ENCODE peak calls at places on chromosomes 4 and X, in seven cellular contexts. T is A549, G is ascending aorta, O is A673, P is heart left ventricle, A is right cardiac atrium, N is SJCRH30. K is an unnamed sample.

GRCh38 chr4:146311238-146311970 is 97.1 kb downstream of the REELD1 start:
- DNase-seq in T (no peak), G (no peak), O (peak; percentile 52), P (no peak), A (no peak), N (peak; percentile 74), K (no peak)

GRCh38 chrX:683572-683971 is 53.0 kb downstream of the SHOX start:
- DNase-seq in T (no peak), G (no peak), O (no peak), P (no peak), A (no peak), N (no peak), K (no peak)

GRCh38 chrX:134990475-134991473 is at the start of gene SMIM10:
- DNase-seq in T (peak; percentile 5), G (peak; percentile 78), O (no peak), P (peak; percentile 82), A (peak; percentile 93), N (no peak), K (peak; percentile 83)

GRCh38 chr4:125780159-125780558 is 465.4 kb downstream of the FAT4 start:
- DNase-seq in T (no peak), G (no peak), O (no peak), P (no peak), A (no peak), N (no peak), K (no peak)

GRCh38 chr4:102620697-102621497 is 119.7 kb downstream of the NFKB1 start:
- DNase-seq in T (peak; percentile 82), G (no peak), O (peak; percentile 78), P (no peak), A (peak; percentile 66), N (peak; percentile 53), K (no peak)

GRCh38 chr4:137226900-137227299 is 305.4 kb downstream of the PCDH18 start:
- DNase-seq in T (peak; percentile 8), G (no peak), O (peak; percentile 4), P (no peak), A (no peak), N (no peak), K (no peak)

GRCh38 chr4:6762244-6762615 is 20.3 kb upstream of the KIAA0232 start:
- DNase-seq in T (no peak), G (no peak), O (no peak), P (no peak), A (no peak), N (no peak), K (no peak)

GRCh38 chrX:110284159-110284558 is 33.7 kb downstream of the AMMECR1 start:
- DNase-seq in T (peak; percentile 58), G (no peak), O (no peak), P (no peak), A (no peak), N (no peak), K (no peak)

GRCh38 chr4:89268572-89269180 is 38.9 kb downstream of the GPRIN3 start:
- DNase-seq in T (no peak), G (no peak), O (no peak), P (no peak), A (no peak), N (no peak), K (no peak)

GRCh38 chr4:149972407-149972806 is 105.8 kb upstream of the DCLK2 start:
- DNase-seq in T (no peak), G (no peak), O (peak; percentile 9), P (no peak), A (no peak), N (no peak), K (no peak)

GRCh38 chrX:45851434-45851991 is 650.8 kb upstream of the DIPK2B start:
- DNase-seq in T (peak; percentile 79), G (no peak), O (peak; percentile 75), P (no peak), A (no peak), N (no peak), K (peak; percentile 14)

GRCh38 chr4:166657261-166657660 is 577.0 kb downstream of the SPOCK3 start:
- DNase-seq in T (no peak), G (no peak), O (peak; percentile 5), P (no peak), A (no peak), N (no peak), K (no peak)

GRCh38 chr4:8297141-8297601 is 27.6 kb downstream of the HTRA3 start:
- DNase-seq in T (no peak), G (peak; percentile 52), O (no peak), P (no peak), A (peak; percentile 26), N (no peak), K (peak; percentile 6)

GRCh38 chr4:121690001-121690400 is 6.8 kb downstream of the ANXA5 start:
- DNase-seq in T (no peak), G (no peak), O (no peak), P (no peak), A (no peak), N (no peak), K (no peak)

GRCh38 chr4:815464-816146 is 10.3 kb downstream of the CPLX1 start:
- DNase-seq in T (no peak), G (no peak), O (no peak), P (no peak), A (no peak), N (no peak), K (no peak)

GRCh38 chr4:99749445-99750391 is 66.9 kb upstream of the DAPP1 start:
- DNase-seq in T (no peak), G (no peak), O (no peak), P (no peak), A (no peak), N (no peak), K (no peak)

GRCh38 chrX:65673857-65674350 is 6.5 kb downstream of the MSN start:
- DNase-seq in T (no peak), G (no peak), O (no peak), P (no peak), A (no peak), N (no peak), K (no peak)
- H3K4me1 ChIP-seq in T (peaks cover 93% of the 10 kb centered on the region), G (peaks cover 33% of the 10 kb centered on the region), O (peaks cover 26% of the 10 kb centered on the region), P (peaks cover 82% of the 10 kb centered on the region), A (peaks cover 20% of the 10 kb centered on the region), N (peaks cover 2% of the 10 kb centered on the region), K (peaks cover 50% of the 10 kb centered on the region)

GRCh38 chr4:157590679-157591078 is 370.2 kb downstream of the GRIA2 start:
- DNase-seq in T (no peak), G (no peak), O (no peak), P (no peak), A (no peak), N (no peak), K (no peak)

GRCh38 chr4:157582141-157582540 is 361.6 kb downstream of the GRIA2 start:
- DNase-seq in T (no peak), G (no peak), O (no peak), P (no peak), A (no peak), N (no peak), K (no peak)

GRCh38 chr4:157587681-157588423 is 367.3 kb downstream of the GRIA2 start:
- DNase-seq in T (no peak), G (no peak), O (no peak), P (no peak), A (no peak), N (no peak), K (no peak)
- H3K9me3 ChIP-seq in T (no peaks in the 10 kb centered on the region), G (no peaks in the 10 kb centered on the region), O (no peaks in the 10 kb centered on the region), P (no peaks in the 10 kb centered on the region), A (no peaks in the 10 kb centered on the region), N (no peaks in the 10 kb centered on the region), K (no peaks in the 10 kb centered on the region)

DNA sequence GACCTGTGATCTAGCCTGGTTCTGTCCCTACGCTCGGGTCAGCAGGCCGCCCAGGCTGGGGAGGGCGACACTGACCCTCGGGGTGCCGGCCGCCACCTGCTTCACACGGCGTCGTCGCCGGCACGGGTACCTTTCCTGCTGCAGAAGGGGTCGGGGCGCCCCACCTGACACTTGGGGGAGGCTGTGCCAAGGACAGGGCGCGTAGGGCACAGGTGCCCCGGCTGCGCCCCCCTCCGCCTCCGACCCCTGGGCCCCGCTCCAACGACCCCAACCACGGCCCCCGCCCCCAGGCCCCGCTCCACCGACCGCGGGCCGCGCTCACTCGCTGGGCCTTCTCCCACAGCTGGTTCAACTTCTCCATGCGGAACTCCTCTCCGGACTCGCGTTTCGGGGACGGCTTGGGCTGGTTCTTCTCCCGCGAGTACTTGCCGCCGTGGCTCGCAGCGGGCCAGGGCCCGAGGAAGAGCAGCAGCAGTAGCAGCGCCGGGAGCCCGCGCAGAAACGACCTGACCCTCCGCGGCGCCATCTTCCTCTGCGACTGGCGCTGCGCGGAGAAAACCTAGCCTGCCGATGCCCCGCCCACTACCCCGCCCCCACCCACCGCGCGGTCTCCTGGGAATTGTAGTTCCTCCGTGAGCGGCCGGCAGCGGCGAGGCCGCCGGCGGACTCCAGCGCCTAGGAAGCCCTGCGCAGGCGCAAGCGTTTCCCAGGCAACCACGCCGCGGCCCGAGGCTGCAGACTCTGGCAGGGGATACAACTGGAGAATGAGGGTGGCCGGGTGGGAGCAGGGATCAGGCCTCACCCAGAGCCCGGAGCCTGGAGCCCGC is at the start of gene LRPAP1:
- DNase-seq in T (peak; percentile 81), G (peak; percentile 95), O (peak; percentile 94), P (peak; percentile 93), A (peak; percentile 98), N (peak; percentile 91), K (peak; percentile 96)
- H3K27ac ChIP-seq in T (peak within 1 kb of the TSS; percentile 87), G (peak within 1 kb of the TSS; percentile 72), O (peak within 1 kb of the TSS; percentile 85), P (no peak within 1 kb of the TSS), A (peak within 1 kb of the TSS; percentile 58), N (peak within 1 kb of the TSS; percentile 35), K (peak within 1 kb of the TSS; percentile 80)

GRCh38 chr4:101160792-101161592 is 186.3 kb downstream of the PPP3CA start:
- DNase-seq in T (peak; percentile 94), G (no peak), O (no peak), P (no peak), A (no peak), N (no peak), K (no peak)
- H3K4me1 ChIP-seq in T (peaks cover 87% of the 10 kb centered on the region), G (peaks cover 10% of the 10 kb centered on the region), O (peaks cover 49% of the 10 kb centered on the region), P (peaks cover 4% of the 10 kb centered on the region), A (peaks cover 2% of the 10 kb centered on the region), N (no peaks in the 10 kb centered on the region), K (peaks cover 9% of the 10 kb centered on the region)

GRCh38 chrX:2955281-2955680 is 26.1 kb upstream of the ARSD start:
- DNase-seq in T (no peak), G (no peak), O (no peak), P (no peak), A (no peak), N (no peak), K (no peak)
- H3K9me3 ChIP-seq in T (no peaks in the 10 kb centered on the region), G (no peaks in the 10 kb centered on the region), O (no peaks in the 10 kb centered on the region), P (no peaks in the 10 kb centered on the region), A (no peaks in the 10 kb centered on the region), N (no peaks in the 10 kb centered on the region), K (no peaks in the 10 kb centered on the region)

DNA sequence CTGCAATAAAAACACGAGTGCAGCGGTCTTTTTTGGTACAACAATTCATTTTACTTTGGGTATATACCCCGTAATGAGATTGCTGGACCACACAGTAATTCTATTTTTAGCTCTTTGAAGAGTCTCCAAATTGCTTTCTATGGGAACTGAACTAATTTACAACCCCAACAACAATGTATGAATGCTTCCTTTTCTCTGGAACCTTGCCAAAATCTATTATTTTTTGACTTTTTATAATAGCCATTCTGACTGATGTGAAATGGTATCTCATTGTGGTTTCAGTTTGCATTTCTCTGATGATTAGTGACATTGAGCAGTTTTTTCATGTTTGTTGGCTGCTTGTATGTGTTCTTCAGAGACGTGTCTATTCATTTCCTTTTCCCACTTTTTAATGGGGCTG is 240.8 kb downstream of the STK32B start:
- DNase-seq in T (no peak), G (no peak), O (peak; percentile 7), P (no peak), A (no peak), N (no peak), K (no peak)
- H3K27ac ChIP-seq in T (no peak overlapping the region), G (no peak overlapping the region), O (no peak overlapping the region), P (no peak overlapping the region), A (no peak overlapping the region), N (no peak overlapping the region), K (no peak overlapping the region)

K was measured in psoas muscle.